ENCODE peak calls at places on chromosomes 6 and 20, in seven cellular contexts. One of them, this sample, is unnamed.

GRCh38 chr6:40112350-40112749 is 178.1 kb upstream of the MOCS1 start:
- DNase-seq in cardiac muscle cell: peak; percentile 61
- DNase-seq in pancreas: no peak
- DNase-seq in IMR-90: no peak
- DNase-seq in spleen: no peak
- DNase-seq in osteoblast: no peak
- DNase-seq in HepG2: no peak
- DNase-seq in this sample: no peak

GRCh38 chr6:153959281-153959680 is 79.8 kb upstream of the OPRM1 start:
- DNase-seq in cardiac muscle cell: no peak
- DNase-seq in pancreas: no peak
- DNase-seq in IMR-90: no peak
- DNase-seq in spleen: no peak
- DNase-seq in osteoblast: no peak
- DNase-seq in HepG2: no peak
- DNase-seq in this sample: no peak

GRCh38 chr6:21870071-21870729 is 276.6 kb downstream of the SOX4 start:
- DNase-seq in cardiac muscle cell: no peak
- DNase-seq in pancreas: no peak
- DNase-seq in IMR-90: no peak
- DNase-seq in spleen: no peak
- DNase-seq in osteoblast: no peak
- DNase-seq in HepG2: no peak
- DNase-seq in this sample: no peak

GRCh38 chr20:23637282-23638221 is at the start of gene CST3:
- DNase-seq in cardiac muscle cell: peak; percentile 85
- DNase-seq in pancreas: peak; percentile 94
- DNase-seq in IMR-90: peak; percentile 81
- DNase-seq in spleen: peak; percentile 90
- DNase-seq in osteoblast: peak; percentile 98
- DNase-seq in HepG2: peak; percentile 87
- DNase-seq in this sample: no peak

GRCh38 chr6:52233975-52234823 is 10.1 kb downstream of the IL17F start:
- DNase-seq in cardiac muscle cell: peak; percentile 58
- DNase-seq in pancreas: no peak
- DNase-seq in IMR-90: peak; percentile 63
- DNase-seq in spleen: no peak
- DNase-seq in osteoblast: peak; percentile 42
- DNase-seq in HepG2: peak; percentile 68
- DNase-seq in this sample: peak; percentile 58

GRCh38 chr6:83252717-83253116 is 59.6 kb downstream of the RWDD2A start:
- DNase-seq in cardiac muscle cell: no peak
- DNase-seq in pancreas: no peak
- DNase-seq in IMR-90: peak; percentile 85
- DNase-seq in spleen: no peak
- DNase-seq in osteoblast: no peak
- DNase-seq in HepG2: no peak
- DNase-seq in this sample: peak; percentile 21

GRCh38 chr20:47951521-47951951 is 166.3 kb upstream of the SULF2 start:
- DNase-seq in cardiac muscle cell: no peak
- DNase-seq in pancreas: no peak
- DNase-seq in IMR-90: peak; percentile 17
- DNase-seq in spleen: no peak
- DNase-seq in osteoblast: no peak
- DNase-seq in HepG2: no peak
- DNase-seq in this sample: no peak

GRCh38 chr6:75081920-75082319 is 123.9 kb downstream of the COL12A1 start:
- DNase-seq in cardiac muscle cell: no peak
- DNase-seq in pancreas: no peak
- DNase-seq in IMR-90: peak; percentile 50
- DNase-seq in spleen: no peak
- DNase-seq in osteoblast: no peak
- DNase-seq in HepG2: no peak
- DNase-seq in this sample: no peak

GRCh38 chr6:148951662-148952061 is 204.8 kb downstream of the UST start:
- DNase-seq in cardiac muscle cell: no peak
- DNase-seq in pancreas: no peak
- DNase-seq in IMR-90: no peak
- DNase-seq in spleen: no peak
- DNase-seq in osteoblast: no peak
- DNase-seq in HepG2: no peak
- DNase-seq in this sample: no peak

GRCh38 chr20:60589624-60590023 is 631.4 kb downstream of the CDH26 start:
- DNase-seq in cardiac muscle cell: peak; percentile 87
- DNase-seq in pancreas: no peak
- DNase-seq in IMR-90: peak; percentile 3
- DNase-seq in spleen: no peak
- DNase-seq in osteoblast: no peak
- DNase-seq in HepG2: no peak
- DNase-seq in this sample: no peak

GRCh38 chr6:6820688-6821238 is 232.2 kb downstream of the LY86 start:
- DNase-seq in cardiac muscle cell: no peak
- DNase-seq in pancreas: no peak
- DNase-seq in IMR-90: no peak
- DNase-seq in spleen: no peak
- DNase-seq in osteoblast: no peak
- DNase-seq in HepG2: no peak
- DNase-seq in this sample: peak; percentile 73

GRCh38 chr6:83097204-83097603 is 29.7 kb downstream of the DOP1A start:
- DNase-seq in cardiac muscle cell: no peak
- DNase-seq in pancreas: no peak
- DNase-seq in IMR-90: no peak
- DNase-seq in spleen: no peak
- DNase-seq in osteoblast: no peak
- DNase-seq in HepG2: no peak
- DNase-seq in this sample: no peak

GRCh38 chr20:10328897-10329255 is 105.1 kb downstream of the MKKS start:
- DNase-seq in cardiac muscle cell: no peak
- DNase-seq in pancreas: no peak
- DNase-seq in IMR-90: no peak
- DNase-seq in spleen: no peak
- DNase-seq in osteoblast: no peak
- DNase-seq in HepG2: no peak
- DNase-seq in this sample: no peak

GRCh38 chr6:43738877-43739641 is 31.0 kb upstream of the VEGFA start:
- DNase-seq in cardiac muscle cell: no peak
- DNase-seq in pancreas: no peak
- DNase-seq in IMR-90: no peak
- DNase-seq in spleen: peak; percentile 41
- DNase-seq in osteoblast: no peak
- DNase-seq in HepG2: no peak
- DNase-seq in this sample: no peak

GRCh38 chr6:31083742-31084354 is 28.5 kb downstream of the C6orf15 start:
- DNase-seq in cardiac muscle cell: peak; percentile 49
- DNase-seq in pancreas: no peak
- DNase-seq in IMR-90: peak; percentile 92
- DNase-seq in spleen: no peak
- DNase-seq in osteoblast: peak; percentile 86
- DNase-seq in HepG2: peak; percentile 34
- DNase-seq in this sample: no peak

GRCh38 chr20:44723391-44723790 is 8.2 kb downstream of the CCN5 start:
- DNase-seq in cardiac muscle cell: no peak
- DNase-seq in pancreas: no peak
- DNase-seq in IMR-90: no peak
- DNase-seq in spleen: no peak
- DNase-seq in osteoblast: no peak
- DNase-seq in HepG2: no peak
- DNase-seq in this sample: no peak

GRCh38 chr6:169188051-169188863 is 65.4 kb downstream of the THBS2 start:
- DNase-seq in cardiac muscle cell: no peak
- DNase-seq in pancreas: no peak
- DNase-seq in IMR-90: peak; percentile 100
- DNase-seq in spleen: no peak
- DNase-seq in osteoblast: peak; percentile 88
- DNase-seq in HepG2: no peak
- DNase-seq in this sample: peak; percentile 77

GRCh38 chr20:20436689-20437088 is 68.8 kb downstream of the INSM1 start:
- DNase-seq in cardiac muscle cell: no peak
- DNase-seq in pancreas: no peak
- DNase-seq in IMR-90: no peak
- DNase-seq in spleen: no peak
- DNase-seq in osteoblast: no peak
- DNase-seq in HepG2: no peak
- DNase-seq in this sample: no peak

GRCh38 chr6:39892490-39893129 is 41.7 kb downstream of the MOCS1 start:
- DNase-seq in cardiac muscle cell: peak; percentile 76
- DNase-seq in pancreas: no peak
- DNase-seq in IMR-90: peak; percentile 69
- DNase-seq in spleen: no peak
- DNase-seq in osteoblast: peak; percentile 95
- DNase-seq in HepG2: peak; percentile 50
- DNase-seq in this sample: no peak

GRCh38 chr20:49466114-49466912 is 16.2 kb downstream of the KCNB1 start:
- DNase-seq in cardiac muscle cell: no peak
- DNase-seq in pancreas: no peak
- DNase-seq in IMR-90: no peak
- DNase-seq in spleen: no peak
- DNase-seq in osteoblast: no peak
- DNase-seq in HepG2: no peak
- DNase-seq in this sample: no peak

GRCh38 chr20:47854687-47855212 is 69.5 kb upstream of the SULF2 start:
- DNase-seq in cardiac muscle cell: peak; percentile 16
- DNase-seq in pancreas: no peak
- DNase-seq in IMR-90: peak; percentile 41
- DNase-seq in spleen: no peak
- DNase-seq in osteoblast: peak; percentile 92
- DNase-seq in HepG2: peak; percentile 69
- DNase-seq in this sample: no peak

GRCh38 chr6:118712955-118713354 is 61.6 kb upstream of the CEP85L start:
- DNase-seq in cardiac muscle cell: no peak
- DNase-seq in pancreas: no peak
- DNase-seq in IMR-90: peak; percentile 44
- DNase-seq in spleen: no peak
- DNase-seq in osteoblast: no peak
- DNase-seq in HepG2: no peak
- DNase-seq in this sample: no peak

GRCh38 chr6:90285611-90286381 is 10.8 kb downstream of the BACH2 start:
- DNase-seq in cardiac muscle cell: peak; percentile 94
- DNase-seq in pancreas: peak; percentile 76
- DNase-seq in IMR-90: peak; percentile 91
- DNase-seq in spleen: peak; percentile 91
- DNase-seq in osteoblast: peak; percentile 94
- DNase-seq in HepG2: peak; percentile 18
- DNase-seq in this sample: peak; percentile 90

GRCh38 chr20:4573564-4574355 is 147.9 kb upstream of the PRND start:
- DNase-seq in cardiac muscle cell: no peak
- DNase-seq in pancreas: no peak
- DNase-seq in IMR-90: peak; percentile 96
- DNase-seq in spleen: no peak
- DNase-seq in osteoblast: peak; percentile 90
- DNase-seq in HepG2: no peak
- DNase-seq in this sample: peak; percentile 92

GRCh38 chr6:169292340-169293124 is 38.9 kb upstream of the THBS2 start:
- DNase-seq in cardiac muscle cell: no peak
- DNase-seq in pancreas: no peak
- DNase-seq in IMR-90: peak; percentile 97
- DNase-seq in spleen: no peak
- DNase-seq in osteoblast: peak; percentile 71
- DNase-seq in HepG2: peak; percentile 99
- DNase-seq in this sample: peak; percentile 62

DNA sequence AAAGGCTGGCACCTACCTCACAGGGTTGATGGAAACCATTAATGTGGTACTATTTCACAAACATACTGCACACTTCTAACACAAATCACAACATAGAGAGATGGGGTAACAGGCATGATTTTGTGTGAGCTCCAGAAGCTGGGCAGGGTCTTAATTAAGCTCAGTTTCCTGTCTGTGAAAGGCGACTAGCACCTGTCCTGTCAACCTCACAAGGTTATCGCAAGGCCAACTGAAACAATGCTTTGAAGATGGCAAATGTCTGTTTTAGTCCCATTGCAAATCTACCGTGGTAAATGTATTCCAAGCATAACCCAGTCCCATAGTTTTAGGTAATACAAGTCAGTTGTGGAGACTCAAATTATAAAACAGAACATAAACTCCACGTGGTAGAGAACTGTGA is 1.3 kb upstream of the PLEKHG1 start:
- DNase-seq in cardiac muscle cell: no peak
- DNase-seq in pancreas: no peak
- DNase-seq in IMR-90: no peak
- DNase-seq in spleen: no peak
- DNase-seq in osteoblast: no peak
- DNase-seq in HepG2: no peak
- DNase-seq in this sample: no peak
- H3K27me3 ChIP-seq in cardiac muscle cell: peaks cover 75% of the 10 kb centered on the region
- H3K27me3 ChIP-seq in pancreas: no peaks in the 10 kb centered on the region
- H3K27me3 ChIP-seq in IMR-90: peaks cover 47% of the 10 kb centered on the region
- H3K27me3 ChIP-seq in spleen: no peaks in the 10 kb centered on the region
- H3K27me3 ChIP-seq in osteoblast: peaks cover 57% of the 10 kb centered on the region
- H3K27me3 ChIP-seq in HepG2: peaks cover 45% of the 10 kb centered on the region
- H3K27me3 ChIP-seq in this sample: no peaks in the 10 kb centered on the region

DNA sequence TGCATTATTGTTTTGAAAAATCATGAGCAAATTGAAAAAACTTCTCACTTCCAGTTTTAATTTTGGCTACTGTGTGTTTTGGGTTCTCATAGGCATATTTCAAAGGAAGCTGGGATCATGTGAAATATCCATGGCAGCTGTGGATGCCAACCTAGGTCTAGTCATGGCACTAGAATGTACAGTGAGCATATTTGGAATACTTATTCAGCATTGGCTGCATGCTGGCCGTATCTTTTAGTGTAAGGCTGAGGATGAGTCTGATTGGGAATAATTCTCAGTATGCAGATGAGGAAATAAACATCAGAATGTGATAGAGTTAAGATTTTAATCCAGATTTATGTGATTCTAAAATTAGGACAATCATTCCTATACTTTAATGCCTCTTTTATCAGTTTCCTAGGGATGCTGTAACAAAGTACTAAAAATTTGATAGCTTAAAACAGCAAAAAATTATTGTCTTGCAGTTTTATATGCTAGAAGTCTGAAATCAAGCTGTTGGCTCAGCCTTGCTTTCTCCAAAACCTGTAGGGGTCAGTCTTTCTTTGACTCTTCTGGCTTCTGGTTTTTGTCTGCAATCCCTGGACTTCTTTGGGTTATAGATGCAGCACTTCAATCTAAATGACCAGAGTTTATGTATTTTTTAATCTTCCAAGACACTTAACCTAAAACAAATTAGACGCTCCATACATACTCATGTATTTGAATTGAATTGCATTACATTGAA is 37.7 kb upstream of the DEFB112 start:
- DNase-seq in cardiac muscle cell: no peak
- DNase-seq in pancreas: no peak
- DNase-seq in IMR-90: peak; percentile 78
- DNase-seq in spleen: no peak
- DNase-seq in osteoblast: no peak
- DNase-seq in HepG2: peak; percentile 5
- DNase-seq in this sample: peak; percentile 1
- TF ChIP-seq CTCF in cardiac muscle cell: no peak
- TF ChIP-seq CTCF in pancreas: no peak
- TF ChIP-seq CTCF in IMR-90: peak; percentile 22
- TF ChIP-seq CTCF in spleen: no peak
- TF ChIP-seq CTCF in osteoblast: no peak
- TF ChIP-seq CTCF in HepG2: peak; percentile 48
- TF ChIP-seq CTCF in this sample: peak; percentile 4

GRCh38 chr6:160347259-160348208 is 644 bp upstream of the SLC22A3 start:
- DNase-seq in cardiac muscle cell: peak; percentile 28
- DNase-seq in pancreas: peak; percentile 66
- DNase-seq in IMR-90: no peak
- DNase-seq in spleen: no peak
- DNase-seq in osteoblast: no peak
- DNase-seq in HepG2: no peak
- DNase-seq in this sample: no peak
- H3K4me3 ChIP-seq in cardiac muscle cell: peak overlapping the region; percentile 38
- H3K4me3 ChIP-seq in pancreas: no peak overlapping the region
- H3K4me3 ChIP-seq in IMR-90: no peak overlapping the region
- H3K4me3 ChIP-seq in spleen: peak overlapping the region; percentile 58
- H3K4me3 ChIP-seq in osteoblast: no peak overlapping the region
- H3K4me3 ChIP-seq in HepG2: peak overlapping the region; percentile 61
- H3K4me3 ChIP-seq in this sample: peak overlapping the region; percentile 24

GRCh38 chr20:62227591-62227976 is 7.5 kb upstream of the HRH3 start:
- DNase-seq in cardiac muscle cell: no peak
- DNase-seq in pancreas: no peak
- DNase-seq in IMR-90: no peak
- DNase-seq in spleen: no peak
- DNase-seq in osteoblast: no peak
- DNase-seq in HepG2: no peak
- DNase-seq in this sample: no peak
- H3K27me3 ChIP-seq in cardiac muscle cell: peaks cover 38% of the 10 kb centered on the region
- H3K27me3 ChIP-seq in pancreas: no peaks in the 10 kb centered on the region
- H3K27me3 ChIP-seq in IMR-90: peaks cover 65% of the 10 kb centered on the region
- H3K27me3 ChIP-seq in spleen: no peaks in the 10 kb centered on the region
- H3K27me3 ChIP-seq in osteoblast: peaks cover 21% of the 10 kb centered on the region
- H3K27me3 ChIP-seq in HepG2: peaks cover 72% of the 10 kb centered on the region
- H3K27me3 ChIP-seq in this sample: peaks cover 62% of the 10 kb centered on the region

This sample was measured in kidney epithelial cell.